ENCODE peak calls at places on chromosomes 12 and 14, in four cellular contexts. One of them, this sample, is unnamed. For H3K9me1, the result is how much of the 10 kb centered on the place peaks cover.

GRCh38 chr12:71662861-71663560 is 637 bp downstream of the ZFC3H1 start:
- DNase-seq in IMR-90: peak
- DNase-seq in K562: peak
- DNase-seq in keratinocyte: no peak
- DNase-seq in this sample: peak

GRCh38 chr12:116708826-116709756 is 28.8 kb downstream of the SPRING1 start:
- DNase-seq in IMR-90: peak
- DNase-seq in K562: no peak
- DNase-seq in keratinocyte: no peak
- DNase-seq in this sample: peak

GRCh38 chr14:23430733-23431105 is 4.7 kb downstream of the MYH7 start:
- DNase-seq in IMR-90: no peak
- DNase-seq in K562: no peak
- DNase-seq in keratinocyte: no peak
- DNase-seq in this sample: no peak

GRCh38 chr12:38653650-38654049 is 251.7 kb downstream of the CPNE8 start:
- DNase-seq in IMR-90: no peak
- DNase-seq in K562: no peak
- DNase-seq in keratinocyte: no peak
- DNase-seq in this sample: no peak

GRCh38 chr14:88004637-88005036 is 298 bp upstream of the GPR65 start:
- DNase-seq in IMR-90: no peak
- DNase-seq in K562: no peak
- DNase-seq in keratinocyte: no peak
- DNase-seq in this sample: no peak

GRCh38 chr12:46371718-46372130 is 849 bp downstream of the SLC38A2 start:
- DNase-seq in IMR-90: peak
- DNase-seq in K562: peak
- DNase-seq in keratinocyte: no peak
- DNase-seq in this sample: no peak

GRCh38 chr12:14403711-14404164 is 38.3 kb downstream of the ATF7IP start:
- DNase-seq in IMR-90: peak
- DNase-seq in K562: no peak
- DNase-seq in keratinocyte: no peak
- DNase-seq in this sample: peak

GRCh38 chr14:74459289-74459946 is 33.4 kb upstream of the SYNDIG1L start:
- DNase-seq in IMR-90: peak
- DNase-seq in K562: peak
- DNase-seq in keratinocyte: no peak
- DNase-seq in this sample: peak

GRCh38 chr12:53820503-53820902 is 68.7 kb upstream of the CISTR start:
- DNase-seq in IMR-90: peak
- DNase-seq in K562: no peak
- DNase-seq in keratinocyte: no peak
- DNase-seq in this sample: no peak

GRCh38 chr12:53456654-53457366 is 4.9 kb downstream of the PCBP2 start:
- DNase-seq in IMR-90: no peak
- DNase-seq in K562: no peak
- DNase-seq in keratinocyte: no peak
- DNase-seq in this sample: no peak

GRCh38 chr12:53931844-53932581 is 6.6 kb upstream of the HOXC13 start:
- DNase-seq in IMR-90: no peak
- DNase-seq in K562: no peak
- DNase-seq in keratinocyte: no peak
- DNase-seq in this sample: no peak

GRCh38 chr14:91048676-91049075 is 11.8 kb downstream of the RPS6KA5 start:
- DNase-seq in IMR-90: no peak
- DNase-seq in K562: no peak
- DNase-seq in keratinocyte: no peak
- DNase-seq in this sample: no peak

GRCh38 chr14:53870997-53871396 is 85.6 kb downstream of the BMP4 start:
- DNase-seq in IMR-90: no peak
- DNase-seq in K562: no peak
- DNase-seq in keratinocyte: no peak
- DNase-seq in this sample: no peak

GRCh38 chr14:73755434-73756014 is 41.3 kb upstream of the PNMA1 start:
- DNase-seq in IMR-90: no peak
- DNase-seq in K562: peak
- DNase-seq in keratinocyte: no peak
- DNase-seq in this sample: peak

GRCh38 chr12:104680070-104680469 is 223.3 kb downstream of the CHST11 start:
- DNase-seq in IMR-90: peak
- DNase-seq in K562: peak
- DNase-seq in keratinocyte: no peak
- DNase-seq in this sample: peak

DNA sequence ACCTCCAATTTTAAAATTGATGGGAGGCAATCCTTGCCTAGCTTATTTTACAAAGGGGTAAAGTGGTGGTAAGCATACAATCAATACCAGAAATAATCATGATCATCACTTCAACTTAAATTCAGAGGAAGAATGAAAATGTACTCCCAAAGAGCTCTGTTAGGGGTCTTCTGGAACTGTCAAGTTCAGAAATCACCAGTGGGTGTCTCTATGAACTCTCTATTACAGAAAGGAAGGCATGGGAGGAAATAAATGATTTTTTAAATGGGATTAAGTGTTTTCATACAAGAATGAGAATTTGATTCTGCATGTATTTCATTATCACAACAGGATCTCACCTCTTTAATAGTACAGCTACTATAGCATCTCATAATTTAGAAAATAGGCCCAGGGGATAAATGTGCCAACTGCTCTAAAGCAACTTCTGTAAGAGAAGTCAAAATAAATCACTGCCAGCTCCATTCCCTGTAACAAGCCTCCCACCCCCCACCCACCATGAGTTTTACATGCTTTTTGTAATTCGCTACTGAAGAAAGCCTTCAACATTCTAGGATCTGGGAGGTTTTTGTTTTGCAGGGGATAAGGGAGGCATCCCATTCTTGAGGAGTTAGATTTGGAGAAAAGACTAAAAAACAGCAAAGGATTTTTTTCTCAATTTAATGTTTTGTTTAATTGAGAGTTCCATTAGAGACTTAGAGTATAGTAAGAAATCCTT is 9.7 kb downstream of the DCP1B start:
- DNase-seq in IMR-90: no peak
- DNase-seq in K562: no peak
- DNase-seq in keratinocyte: no peak
- DNase-seq in this sample: no peak
- H3K9me1 ChIP-seq in IMR-90: under half
- H3K9me1 ChIP-seq in K562: under half
- H3K9me1 ChIP-seq in keratinocyte: under half
- H3K9me1 ChIP-seq in this sample: under half

DNA sequence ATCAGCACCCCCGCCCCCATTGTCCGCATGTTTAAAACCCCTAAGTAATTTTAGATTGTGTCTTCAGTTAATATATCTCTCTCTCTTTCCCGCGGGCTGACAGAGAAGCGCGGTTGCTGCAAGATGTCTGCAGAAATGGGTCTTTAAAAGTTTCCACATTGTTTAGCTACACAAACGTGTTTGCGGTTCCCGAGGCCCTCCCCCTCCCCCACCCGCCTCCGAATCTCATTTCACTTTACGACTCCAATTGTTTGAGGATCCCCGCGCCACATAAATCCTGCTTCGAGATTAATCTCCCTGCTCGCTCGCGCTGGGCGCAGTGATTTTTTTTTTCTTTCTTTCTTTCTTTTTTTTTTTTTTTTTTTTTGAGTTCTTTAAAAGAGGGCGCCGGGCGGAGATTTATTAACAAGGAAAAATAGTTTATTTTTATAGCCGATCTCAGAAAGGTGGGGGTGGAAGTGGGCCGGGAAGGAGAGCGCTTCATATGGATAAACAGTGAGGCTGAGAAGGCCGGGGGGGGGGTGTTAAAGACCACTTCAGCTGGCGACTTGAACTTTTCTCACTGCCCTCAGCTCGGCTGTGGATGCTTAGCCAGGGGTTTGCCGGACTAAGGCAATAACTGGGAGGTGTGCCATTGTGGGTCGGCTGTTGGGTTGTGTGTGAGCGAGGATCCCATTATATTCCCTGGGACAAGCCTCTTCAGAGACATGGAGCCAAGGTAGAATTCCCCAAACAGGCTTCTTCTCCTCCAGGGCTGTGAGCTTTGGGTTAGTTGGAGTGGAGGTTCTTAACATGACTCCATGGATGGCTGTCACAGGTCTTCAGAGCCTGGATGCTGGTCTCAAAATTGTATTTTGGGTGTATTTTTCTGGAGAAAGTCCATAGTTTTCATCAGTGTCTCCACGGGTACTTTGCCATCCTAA is 39.7 kb upstream of the TBX5 start:
- DNase-seq in IMR-90: no peak
- DNase-seq in K562: no peak
- DNase-seq in keratinocyte: no peak
- DNase-seq in this sample: no peak
- H3K9me1 ChIP-seq in IMR-90: under half
- H3K9me1 ChIP-seq in K562: under half
- H3K9me1 ChIP-seq in keratinocyte: under half
- H3K9me1 ChIP-seq in this sample: under half

GRCh38 chr14:50403433-50403832 is 6.8 kb upstream of the CDKL1 start:
- DNase-seq in IMR-90: peak
- DNase-seq in K562: no peak
- DNase-seq in keratinocyte: no peak
- DNase-seq in this sample: peak
- H3K9me1 ChIP-seq in IMR-90: under half
- H3K9me1 ChIP-seq in K562: under half
- H3K9me1 ChIP-seq in keratinocyte: under half
- H3K9me1 ChIP-seq in this sample: under half

GRCh38 chr14:104095426-104096310 is 10.2 kb downstream of the ASPG start:
- DNase-seq in IMR-90: no peak
- DNase-seq in K562: no peak
- DNase-seq in keratinocyte: no peak
- DNase-seq in this sample: no peak
- H3K9me1 ChIP-seq in IMR-90: under half
- H3K9me1 ChIP-seq in K562: under half
- H3K9me1 ChIP-seq in keratinocyte: under half
- H3K9me1 ChIP-seq in this sample: under half

GRCh38 chr12:26122681-26123481 is 2.0 kb downstream of the BHLHE41 start:
- DNase-seq in IMR-90: peak
- DNase-seq in K562: peak
- DNase-seq in keratinocyte: no peak
- DNase-seq in this sample: peak
- H3K9me1 ChIP-seq in IMR-90: under half
- H3K9me1 ChIP-seq in K562: under half
- H3K9me1 ChIP-seq in keratinocyte: under half
- H3K9me1 ChIP-seq in this sample: under half

GRCh38 chr12:93829073-93829472 is 151.9 kb downstream of the CRADD start:
- DNase-seq in IMR-90: no peak
- DNase-seq in K562: no peak
- DNase-seq in keratinocyte: no peak
- DNase-seq in this sample: no peak
- H3K9me1 ChIP-seq in IMR-90: under half
- H3K9me1 ChIP-seq in K562: under half
- H3K9me1 ChIP-seq in keratinocyte: under half
- H3K9me1 ChIP-seq in this sample: under half

GRCh38 chr14:95345032-95345431 is 25.3 kb upstream of the CLMN start:
- DNase-seq in IMR-90: no peak
- DNase-seq in K562: no peak
- DNase-seq in keratinocyte: no peak
- DNase-seq in this sample: no peak
- H3K9me1 ChIP-seq in IMR-90: under half
- H3K9me1 ChIP-seq in K562: under half
- H3K9me1 ChIP-seq in keratinocyte: under half
- H3K9me1 ChIP-seq in this sample: under half

GRCh38 chr14:71362920-71363584 is 455.8 kb downstream of the PCNX1 start:
- DNase-seq in IMR-90: peak
- DNase-seq in K562: no peak
- DNase-seq in keratinocyte: no peak
- DNase-seq in this sample: no peak

GRCh38 chr14:71362282-71362681 is 455.0 kb downstream of the PCNX1 start:
- DNase-seq in IMR-90: no peak
- DNase-seq in K562: peak
- DNase-seq in keratinocyte: no peak
- DNase-seq in this sample: no peak

GRCh38 chr14:71363961-71364360 is 456.7 kb downstream of the PCNX1 start:
- DNase-seq in IMR-90: peak
- DNase-seq in K562: no peak
- DNase-seq in keratinocyte: no peak
- DNase-seq in this sample: no peak

GRCh38 chr14:71361874-71362273 is 454.6 kb downstream of the PCNX1 start:
- DNase-seq in IMR-90: no peak
- DNase-seq in K562: peak
- DNase-seq in keratinocyte: no peak
- DNase-seq in this sample: no peak

DNA sequence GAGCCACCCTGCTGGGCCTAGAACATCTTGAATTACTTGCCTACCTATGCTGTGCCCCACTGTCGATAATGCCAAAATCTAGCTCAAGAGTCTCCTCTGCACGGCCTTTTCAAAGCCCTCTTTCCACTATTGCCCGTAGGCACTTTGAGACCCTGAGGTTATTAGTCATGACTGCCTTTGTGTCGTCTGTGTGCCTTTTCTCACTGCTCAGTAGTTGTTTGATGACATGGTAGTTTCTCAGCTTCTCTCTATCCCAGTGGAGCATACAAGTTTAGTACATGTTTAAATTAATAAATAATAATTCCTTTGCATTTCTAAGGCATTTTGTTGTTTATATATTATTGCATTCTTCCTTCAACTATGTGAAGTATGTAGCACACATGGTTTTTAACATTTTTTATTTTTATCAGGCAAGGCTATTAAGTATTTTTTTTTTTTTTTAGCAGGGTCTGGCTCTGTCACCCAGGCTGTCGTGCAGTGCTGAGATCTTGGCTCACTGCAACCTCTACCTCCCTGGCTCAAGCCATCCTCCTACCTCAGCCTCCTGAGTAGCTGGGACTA is 458.1 kb downstream of the PCNX1 start:
- DNase-seq in IMR-90: peak
- DNase-seq in K562: no peak
- DNase-seq in keratinocyte: no peak
- DNase-seq in this sample: no peak
- H3K9me1 ChIP-seq in IMR-90: under half
- H3K9me1 ChIP-seq in K562: under half
- H3K9me1 ChIP-seq in keratinocyte: under half
- H3K9me1 ChIP-seq in this sample: under half